ENCODE peak calls at places on chromosomes 3 and 15, in nine cellular contexts. Q is IMR-90, O is A549, A is GM10248, V is RWPE2, X is hepatocyte, U is astrocyte of the spinal cord, E is lower lobe of right lung, H is BE2C. J is an unnamed sample.

GRCh38 chr3:3038201-3038991 is 71.8 kb downstream of the IL5RA start:
- DNase-seq in Q (no peak), O (no peak), A (no peak), V (no peak), X (peak), U (no peak), E (no peak), H (no peak), J (no peak)

GRCh38 chr15:63338170-63338569 is 43.5 kb downstream of the CA12 start:
- DNase-seq in Q (peak), O (no peak), A (no peak), V (no peak), X (no peak), U (peak), E (no peak), H (no peak), J (no peak)

GRCh38 chr3:15064299-15064834 is 748 bp downstream of the MRPS25 start:
- DNase-seq in Q (peak), O (no peak), A (no peak), V (no peak), X (peak), U (peak), E (no peak), H (no peak), J (peak)

GRCh38 chr3:57852896-57853295 is 96.8 kb downstream of the SLMAP start:
- DNase-seq in Q (peak), O (peak), A (peak), V (no peak), X (peak), U (peak), E (no peak), H (no peak), J (no peak)

GRCh38 chr3:58528629-58529028 is 8.4 kb downstream of the ACOX2 start:
- DNase-seq in Q (peak), O (no peak), A (no peak), V (no peak), X (peak), U (peak), E (no peak), H (peak), J (no peak)

GRCh38 chr15:29612701-29613100 is 209.6 kb downstream of the TJP1 start:
- DNase-seq in Q (peak), O (no peak), A (no peak), V (no peak), X (peak), U (peak), E (no peak), H (no peak), J (no peak)

GRCh38 chr3:153090973-153091372 is 71.1 kb upstream of the RAP2B start:
- DNase-seq in Q (no peak), O (no peak), A (no peak), V (no peak), X (no peak), U (no peak), E (no peak), H (no peak), J (no peak)

GRCh38 chr3:13484861-13485590 is 4.9 kb downstream of the HDAC11 start:
- DNase-seq in Q (peak), O (no peak), A (no peak), V (peak), X (peak), U (peak), E (peak), H (peak), J (no peak)

GRCh38 chr3:32685604-32686185 is 707 bp downstream of the CNOT10 start:
- DNase-seq in Q (peak), O (peak), A (peak), V (no peak), X (no peak), U (peak), E (no peak), H (no peak), J (no peak)

DNA sequence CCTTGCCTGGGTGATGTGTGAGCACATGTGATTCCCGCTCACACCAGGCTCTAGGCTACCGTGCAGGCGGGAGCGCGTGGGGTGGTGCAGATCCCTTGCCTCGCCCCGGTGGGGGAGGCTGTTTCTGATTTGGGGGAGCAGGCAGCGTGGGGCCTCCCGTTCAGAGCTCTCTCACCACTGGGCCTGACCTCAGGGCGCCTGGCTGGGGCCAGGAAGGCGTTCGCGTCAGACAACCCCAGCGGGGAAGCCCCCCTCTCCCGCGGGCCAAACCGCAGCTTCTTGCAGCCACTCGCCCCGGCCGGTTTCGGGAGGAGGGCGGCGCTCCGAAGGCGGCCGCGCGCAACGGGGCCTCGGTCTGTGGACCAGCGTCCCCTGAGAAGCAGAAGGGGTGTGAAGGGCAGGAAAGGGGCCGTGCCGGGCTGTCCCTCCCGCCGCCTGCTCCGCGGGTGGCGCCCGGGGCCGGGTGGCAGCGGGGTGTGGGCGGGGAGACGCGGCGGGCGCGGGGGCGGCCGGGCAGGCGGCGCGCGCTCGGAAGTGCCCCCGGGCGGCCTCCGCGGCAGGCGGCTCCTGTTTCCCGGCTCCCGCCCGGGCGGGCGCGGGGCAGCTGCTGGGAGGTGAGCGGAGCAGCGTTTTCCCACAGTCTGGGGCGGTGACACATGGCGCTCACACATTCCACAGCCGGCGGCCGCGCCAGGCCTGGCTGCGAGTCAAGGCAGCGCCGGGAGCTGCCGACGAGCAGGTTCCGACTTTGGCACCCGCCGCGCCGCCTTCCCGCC is 65.1 kb upstream of the HES1 start:
- DNase-seq in Q (peak), O (peak), A (peak), V (peak), X (peak), U (peak), E (peak), H (peak), J (peak)
- TF ChIP-seq CTCF in Q (no peak), O (no peak), A (no peak), V (no peak), X (no peak), U (no peak), E (no peak), H (no peak), J (no peak)

GRCh38 chr3:11062704-11063103 is 70.2 kb downstream of the SLC6A1 start:
- DNase-seq in Q (no peak), O (no peak), A (no peak), V (no peak), X (no peak), U (no peak), E (no peak), H (no peak), J (no peak)

GRCh38 chr3:11060500-11061251 is 68.1 kb downstream of the SLC6A1 start:
- DNase-seq in Q (peak), O (peak), A (peak), V (peak), X (peak), U (peak), E (peak), H (peak), J (peak)

GRCh38 chr3:11059090-11059798 is 66.7 kb downstream of the SLC6A1 start:
- DNase-seq in Q (peak), O (peak), A (peak), V (no peak), X (peak), U (peak), E (no peak), H (peak), J (peak)

GRCh38 chr3:11057655-11058054 is 65.1 kb downstream of the SLC6A1 start:
- DNase-seq in Q (no peak), O (no peak), A (no peak), V (no peak), X (no peak), U (no peak), E (no peak), H (no peak), J (no peak)

GRCh38 chr3:11059799-11060115 is 67.2 kb downstream of the SLC6A1 start:
- DNase-seq in Q (no peak), O (no peak), A (no peak), V (no peak), X (no peak), U (no peak), E (no peak), H (no peak), J (no peak)
- TF ChIP-seq CTCF in Q (no peak), O (peak), A (no peak), V (peak), X (no peak), U (no peak), E (no peak), H (no peak), J (no peak)

DNA sequence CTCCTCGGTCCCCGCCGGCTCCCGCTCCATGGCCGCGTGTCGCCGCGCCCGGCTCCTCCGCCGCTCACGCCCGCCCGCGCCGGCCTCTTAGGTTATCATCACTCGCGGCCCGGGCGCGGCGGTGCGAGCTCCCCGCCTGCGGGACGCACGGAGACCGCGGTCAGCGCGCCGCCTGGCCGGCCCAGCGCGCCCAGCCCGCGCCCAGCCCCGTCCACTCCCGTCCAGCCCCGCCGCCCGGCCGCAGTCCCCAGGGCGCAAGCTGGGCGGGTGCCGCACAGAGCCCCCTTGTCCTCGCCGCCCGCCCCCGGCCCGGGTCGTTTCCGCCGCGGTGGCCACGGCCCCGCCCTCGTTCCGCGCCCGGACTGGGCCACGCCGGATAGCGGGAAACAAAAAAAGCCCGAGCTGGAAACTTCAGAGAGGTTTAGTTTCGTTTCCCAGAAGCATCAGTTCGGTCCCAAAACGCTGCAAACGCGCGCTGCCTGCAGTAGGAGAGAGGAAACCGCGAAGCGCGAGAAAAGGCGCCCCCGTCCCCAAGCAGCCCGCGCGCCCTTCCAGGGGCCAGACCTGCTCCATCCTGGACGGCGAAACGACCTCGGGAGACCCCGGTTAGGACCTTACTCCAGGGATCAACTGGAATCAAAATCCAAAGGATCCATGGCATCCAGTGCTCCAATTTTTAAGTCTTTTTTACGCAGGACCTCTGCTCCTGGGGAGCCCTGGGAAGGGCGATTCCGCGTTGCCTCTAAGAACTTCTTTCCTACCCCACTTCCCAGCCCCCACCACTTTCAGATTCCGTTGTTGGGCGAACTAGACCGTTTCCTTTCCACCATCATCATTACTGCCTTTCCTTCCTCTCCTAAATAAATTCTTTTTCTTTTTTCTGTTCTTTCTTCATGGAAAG is at the start of gene ATP10A:
- DNase-seq in Q (peak), O (no peak), A (no peak), V (no peak), X (no peak), U (peak), E (peak), H (no peak), J (peak)
- TF ChIP-seq CTCF in Q (no peak), O (no peak), A (no peak), V (no peak), X (no peak), U (peak), E (no peak), H (no peak), J (no peak)

GRCh38 chr15:70632981-70633380 is 130.4 kb downstream of the UACA start:
- DNase-seq in Q (no peak), O (no peak), A (no peak), V (no peak), X (no peak), U (no peak), E (no peak), H (no peak), J (no peak)

GRCh38 chr15:70635895-70636294 is 127.5 kb downstream of the UACA start:
- DNase-seq in Q (no peak), O (no peak), A (no peak), V (no peak), X (no peak), U (no peak), E (no peak), H (no peak), J (no peak)

GRCh38 chr15:70633394-70633793 is 130.0 kb downstream of the UACA start:
- DNase-seq in Q (no peak), O (no peak), A (no peak), V (no peak), X (peak), U (no peak), E (no peak), H (no peak), J (no peak)

GRCh38 chr15:70632079-70632850 is 131.1 kb downstream of the UACA start:
- DNase-seq in Q (peak), O (no peak), A (no peak), V (no peak), X (peak), U (no peak), E (no peak), H (no peak), J (no peak)

GRCh38 chr15:70636540-70637165 is 126.7 kb downstream of the UACA start:
- DNase-seq in Q (no peak), O (no peak), A (no peak), V (no peak), X (peak), U (peak), E (no peak), H (peak), J (no peak)
- TF ChIP-seq CTCF in Q (peak), O (peak), A (peak), V (peak), X (peak), U (peak), E (no peak), H (peak), J (peak)

DNA sequence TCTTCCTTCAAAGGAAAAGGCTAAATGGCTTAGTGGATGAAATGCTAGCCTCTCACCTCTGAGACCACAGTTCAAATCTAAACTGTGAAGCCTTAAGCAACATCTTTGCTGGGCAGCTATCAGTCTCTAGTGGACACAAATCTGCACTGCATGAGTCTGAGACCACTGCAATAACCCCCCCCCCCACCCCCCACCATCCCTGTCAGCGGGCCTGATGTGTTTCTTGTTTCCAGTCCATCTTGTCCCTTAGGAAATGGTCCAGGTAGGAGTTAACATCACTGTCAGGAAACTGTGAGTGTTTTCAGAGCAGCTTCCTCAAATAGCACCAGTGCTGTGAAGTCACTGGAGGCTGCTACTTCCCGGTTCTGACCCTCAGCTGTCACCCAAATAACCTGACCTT is 140.6 kb upstream of the TMCO5A start:
- DNase-seq in Q (no peak), O (no peak), A (no peak), V (no peak), X (no peak), U (no peak), E (no peak), H (peak), J (peak)
- TF ChIP-seq CTCF in Q (peak), O (no peak), A (no peak), V (peak), X (peak), U (peak), E (no peak), H (peak), J (peak)

J was measured in nephron progenitor cell.